ENCODE peak calls at places on chromosomes 13 and 19, in nine cellular contexts. A is AG04449, F is GM12865, B is BJ, O is WTC11, R is heart left ventricle, Y is heart right ventricle, I is cardiac muscle cell, M is right lobe of liver. X is an unnamed sample.

GRCh38 chr19:17406887-17407196 is 1.4 kb upstream of the BST2 start:
- DNase-seq in A (no peak), F (peak), B (no peak), O (no peak), R (no peak), Y (no peak), I (no peak), M (no peak), X (no peak)

GRCh38 chr19:13165091-13165997 is 15.1 kb downstream of the IER2 start:
- DNase-seq in A (no peak), F (no peak), B (no peak), O (no peak), R (no peak), Y (no peak), I (no peak), M (no peak), X (no peak)

GRCh38 chr19:40744554-40745401 is 5.5 kb downstream of the ACTMAP start:
- DNase-seq in A (no peak), F (peak), B (no peak), O (peak), R (no peak), Y (no peak), I (peak), M (no peak), X (peak)

GRCh38 chr19:18208098-18208951 is 4.5 kb upstream of the RAB3A start:
- DNase-seq in A (no peak), F (peak), B (peak), O (peak), R (peak), Y (peak), I (no peak), M (no peak), X (peak)

GRCh38 chr19:41753159-41753558 is 2.2 kb upstream of the CEACAM6 start:
- DNase-seq in A (no peak), F (peak), B (no peak), O (peak), R (no peak), Y (no peak), I (no peak), M (peak), X (peak)

GRCh38 chr13:112907916-112908315 is 61.1 kb upstream of the MCF2L start:
- DNase-seq in A (no peak), F (no peak), B (no peak), O (no peak), R (no peak), Y (no peak), I (no peak), M (no peak), X (no peak)

GRCh38 chr13:46295531-46296464 is 84.1 kb downstream of the LRRC63 start:
- DNase-seq in A (peak), F (peak), B (peak), O (no peak), R (peak), Y (no peak), I (no peak), M (peak), X (no peak)

GRCh38 chr19:38726761-38727301 is 17.4 kb downstream of the CAPN12 start:
- DNase-seq in A (no peak), F (no peak), B (no peak), O (no peak), R (no peak), Y (no peak), I (no peak), M (peak), X (no peak)

GRCh38 chr19:3959766-3960131 is 11.2 kb downstream of the DAPK3 start:
- DNase-seq in A (no peak), F (no peak), B (no peak), O (no peak), R (no peak), Y (no peak), I (no peak), M (no peak), X (no peak)

GRCh38 chr19:14419038-14419813 is at the start of gene DDX39A:
- DNase-seq in A (peak), F (peak), B (peak), O (peak), R (peak), Y (peak), I (peak), M (peak), X (peak)

GRCh38 chr19:54448037-54448773 is 794 bp upstream of the LENG8 start:
- DNase-seq in A (no peak), F (no peak), B (no peak), O (peak), R (peak), Y (peak), I (peak), M (peak), X (peak)

DNA sequence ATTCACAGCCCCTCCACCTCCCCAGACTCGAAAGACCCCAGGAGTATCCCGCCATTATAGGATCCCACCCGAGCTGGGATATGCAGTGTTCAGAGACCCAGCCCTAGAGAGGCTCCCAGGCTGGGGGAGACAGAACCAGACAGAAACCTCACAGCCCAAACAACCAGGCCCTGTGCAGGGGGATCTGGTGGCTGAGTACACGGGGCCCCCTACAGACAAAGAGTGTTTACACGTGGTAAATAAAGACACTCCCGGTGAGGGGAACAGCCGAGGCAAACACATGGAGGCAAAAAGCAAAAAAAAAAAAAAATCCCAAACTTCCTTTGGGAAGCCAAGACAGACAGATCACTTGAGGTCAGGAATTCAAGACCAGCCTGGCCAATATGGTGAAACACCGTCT is 25.1 kb downstream of the TINCR start:
- DNase-seq in A (no peak), F (no peak), B (no peak), O (peak), R (no peak), Y (no peak), I (peak), M (no peak), X (no peak)
- TF ChIP-seq CTCF in A (no peak), F (no peak), B (no peak), O (no peak), R (no peak), Y (no peak), I (peak), M (no peak), X (no peak)

DNA sequence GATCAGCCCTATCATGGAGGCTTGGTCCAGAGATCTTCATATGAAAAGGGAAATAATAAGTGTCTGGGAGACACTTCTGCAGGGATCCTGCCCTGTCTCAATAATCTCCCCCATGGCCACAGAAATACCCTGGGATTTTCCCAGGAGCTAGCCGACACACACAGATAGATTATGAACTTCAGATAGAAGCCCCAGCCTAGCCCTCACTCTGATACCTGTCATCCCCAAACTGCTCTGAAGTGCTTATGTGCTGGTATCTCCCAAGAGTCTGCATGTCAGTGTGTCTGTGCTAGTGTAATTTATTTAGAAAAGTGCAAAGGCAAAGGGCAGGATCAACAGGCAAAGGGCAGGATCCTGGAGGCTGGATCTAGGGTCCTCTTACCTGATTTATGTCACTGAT is 38.7 kb upstream of the ZNF766 start:
- DNase-seq in A (no peak), F (peak), B (no peak), O (no peak), R (no peak), Y (no peak), I (no peak), M (no peak), X (no peak)
- TF ChIP-seq CTCF in A (no peak), F (no peak), B (no peak), O (no peak), R (no peak), Y (no peak), I (no peak), M (no peak), X (no peak)

GRCh38 chr19:19561946-19562664 is 24.0 kb downstream of the CILP2 start:
- DNase-seq in A (no peak), F (no peak), B (no peak), O (no peak), R (peak), Y (no peak), I (no peak), M (no peak), X (no peak)

GRCh38 chr19:19563348-19563848 is 25.3 kb downstream of the CILP2 start:
- DNase-seq in A (no peak), F (no peak), B (no peak), O (no peak), R (peak), Y (no peak), I (no peak), M (no peak), X (no peak)

GRCh38 chr19:19566306-19566705 is 28.2 kb downstream of the CILP2 start:
- DNase-seq in A (no peak), F (no peak), B (no peak), O (no peak), R (no peak), Y (no peak), I (no peak), M (no peak), X (no peak)

GRCh38 chr19:19559942-19560341 is 21.9 kb downstream of the CILP2 start:
- DNase-seq in A (no peak), F (no peak), B (no peak), O (no peak), R (no peak), Y (no peak), I (no peak), M (no peak), X (no peak)

GRCh38 chr19:19562665-19563347 is 24.7 kb downstream of the CILP2 start:
- DNase-seq in A (no peak), F (no peak), B (no peak), O (no peak), R (peak), Y (no peak), I (no peak), M (no peak), X (no peak)
- TF ChIP-seq CTCF in A (no peak), F (no peak), B (no peak), O (no peak), R (no peak), Y (no peak), I (no peak), M (no peak), X (peak)

GRCh38 chr13:62278271-62278670 is 862.6 kb upstream of the PCDH20 start:
- DNase-seq in A (no peak), F (no peak), B (no peak), O (no peak), R (no peak), Y (no peak), I (no peak), M (no peak), X (no peak)
- TF ChIP-seq CTCF in A (no peak), F (no peak), B (no peak), O (no peak), R (no peak), Y (no peak), I (no peak), M (no peak), X (no peak)

GRCh38 chr19:34306824-34307223 is 52.5 kb downstream of the GARRE1 start:
- DNase-seq in A (no peak), F (no peak), B (no peak), O (no peak), R (no peak), Y (no peak), I (no peak), M (no peak), X (no peak)

GRCh38 chr19:34306213-34306661 is 51.9 kb downstream of the GARRE1 start:
- DNase-seq in A (no peak), F (no peak), B (no peak), O (no peak), R (no peak), Y (no peak), I (no peak), M (peak), X (no peak)

GRCh38 chr19:34310494-34310981 is 54.5 kb upstream of the GPI start:
- DNase-seq in A (no peak), F (no peak), B (no peak), O (no peak), R (no peak), Y (no peak), I (no peak), M (peak), X (no peak)

GRCh38 chr19:34309368-34310138 is 55.2 kb downstream of the GARRE1 start:
- DNase-seq in A (no peak), F (no peak), B (no peak), O (no peak), R (no peak), Y (no peak), I (no peak), M (no peak), X (no peak)

DNA sequence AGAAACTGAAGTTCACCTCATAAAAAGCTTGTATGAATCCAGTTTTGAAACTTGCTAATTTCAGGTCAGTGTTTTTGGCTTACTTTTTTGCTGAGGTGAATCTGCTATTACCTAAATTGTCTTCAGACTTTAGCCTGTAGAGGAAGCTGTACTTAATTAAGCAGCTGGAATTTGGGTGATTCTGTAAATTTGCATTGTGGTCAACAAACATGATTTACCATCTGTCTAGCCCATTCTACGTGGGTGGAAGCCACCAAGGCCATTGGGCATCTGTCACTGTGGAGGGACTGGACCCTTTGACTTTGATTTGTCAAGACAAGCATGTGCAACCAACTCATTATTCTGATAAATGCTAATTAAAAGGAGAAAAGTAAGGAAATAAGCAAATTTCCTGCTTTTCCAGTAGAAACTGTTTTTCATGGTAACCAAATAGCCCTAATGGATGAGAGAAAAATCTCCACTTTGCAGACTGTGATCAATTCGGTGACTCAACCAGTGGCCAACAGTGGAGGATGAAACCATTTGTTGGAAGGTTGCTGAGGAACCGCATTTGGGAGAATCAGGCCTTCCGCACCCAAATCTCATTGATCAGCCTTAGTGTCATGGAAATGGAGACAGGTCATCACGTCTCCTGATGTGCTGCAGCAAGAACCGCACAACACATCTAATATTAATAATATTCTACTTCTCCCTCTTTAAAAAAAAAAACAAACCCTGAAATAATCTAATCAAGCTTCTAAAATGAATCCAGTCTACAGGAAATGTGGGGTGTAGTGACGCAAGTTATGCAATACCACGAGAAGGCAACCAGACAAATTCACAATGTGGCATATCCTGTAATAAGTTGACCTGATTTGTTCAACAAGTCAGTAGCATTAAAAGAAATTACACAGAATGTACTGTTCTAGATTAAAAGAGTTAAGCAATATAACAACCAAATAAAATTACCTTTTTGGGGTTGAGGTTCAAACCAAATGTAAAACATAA is 54.3 kb downstream of the GARRE1 start:
- DNase-seq in A (no peak), F (peak), B (no peak), O (no peak), R (no peak), Y (no peak), I (no peak), M (no peak), X (no peak)
- TF ChIP-seq CTCF in A (no peak), F (no peak), B (no peak), O (no peak), R (no peak), Y (no peak), I (no peak), M (no peak), X (no peak)

GRCh38 chr19:9850235-9850959 is 15.3 kb downstream of the PIN1 start:
- DNase-seq in A (no peak), F (no peak), B (no peak), O (no peak), R (no peak), Y (no peak), I (no peak), M (no peak), X (no peak)

GRCh38 chr19:9848761-9849160 is 13.6 kb downstream of the PIN1 start:
- DNase-seq in A (no peak), F (no peak), B (no peak), O (no peak), R (no peak), Y (no peak), I (no peak), M (no peak), X (no peak)

GRCh38 chr19:9849786-9850185 is 14.7 kb downstream of the PIN1 start:
- DNase-seq in A (no peak), F (no peak), B (no peak), O (no peak), R (no peak), Y (no peak), I (no peak), M (no peak), X (no peak)

GRCh38 chr19:9848060-9848459 is 12.9 kb downstream of the PIN1 start:
- DNase-seq in A (no peak), F (no peak), B (no peak), O (peak), R (no peak), Y (no peak), I (peak), M (no peak), X (no peak)

DNA sequence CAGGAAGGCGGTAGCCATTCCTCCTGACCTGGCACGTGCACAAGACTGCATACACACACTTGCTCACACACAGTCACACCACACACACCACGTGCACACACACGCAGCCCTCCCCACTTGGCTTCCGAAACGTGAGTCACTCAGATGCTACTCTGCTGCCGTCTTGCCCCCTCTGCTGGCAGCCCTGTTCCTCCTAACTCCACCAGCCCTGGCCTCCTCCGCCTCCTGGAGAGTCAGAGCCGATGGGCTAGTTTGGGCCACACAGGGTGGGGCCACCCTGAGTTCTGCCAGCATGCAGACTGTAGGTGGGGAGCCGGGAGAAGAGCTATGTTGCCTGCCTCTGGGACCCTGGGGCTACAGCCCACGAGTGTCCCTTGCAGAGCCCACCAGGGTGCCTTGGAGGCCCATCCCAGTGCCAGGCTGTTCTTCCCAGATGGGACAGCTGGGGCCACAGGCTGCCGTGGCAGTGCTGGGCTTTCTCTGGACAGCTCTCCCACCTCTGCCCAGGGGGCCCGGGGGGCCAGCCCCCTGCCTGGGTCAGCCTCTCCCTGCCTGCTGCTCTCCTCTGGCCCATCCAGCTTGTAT is 12.1 kb downstream of the PIN1 start:
- DNase-seq in A (peak), F (peak), B (peak), O (peak), R (no peak), Y (no peak), I (no peak), M (no peak), X (no peak)
- TF ChIP-seq CTCF in A (peak), F (no peak), B (peak), O (peak), R (peak), Y (peak), I (peak), M (peak), X (peak)